ENCODE peak calls at places on chromosomes 6 and 20, in ten cellular contexts. One of them, this sample, is unnamed.

GRCh38 chr6:111070407-111070743 is 16.9 kb upstream of the SLC16A10 start:
- DNase-seq in Peyer's patch: no peak
- DNase-seq in WERI-Rb-1: no peak
- DNase-seq in mesendoderm: no peak
- DNase-seq in A549: no peak
- DNase-seq in HL-60: no peak
- DNase-seq in keratinocyte: no peak
- DNase-seq in naive thymus-derived CD4-positive, alpha-beta T cell: no peak
- DNase-seq in HepG2: no peak
- DNase-seq in cardiac muscle cell: no peak
- DNase-seq in this sample: no peak

GRCh38 chr20:50930139-50931047 is 844 bp downstream of the ADNP start:
- DNase-seq in Peyer's patch: peak
- DNase-seq in WERI-Rb-1: peak
- DNase-seq in mesendoderm: no peak
- DNase-seq in A549: peak
- DNase-seq in HL-60: no peak
- DNase-seq in keratinocyte: no peak
- DNase-seq in naive thymus-derived CD4-positive, alpha-beta T cell: peak
- DNase-seq in HepG2: no peak
- DNase-seq in cardiac muscle cell: peak
- DNase-seq in this sample: peak

GRCh38 chr6:112016335-112016734 is 37.6 kb upstream of the CCN6 start:
- DNase-seq in Peyer's patch: no peak
- DNase-seq in WERI-Rb-1: no peak
- DNase-seq in mesendoderm: no peak
- DNase-seq in A549: no peak
- DNase-seq in HL-60: no peak
- DNase-seq in keratinocyte: no peak
- DNase-seq in naive thymus-derived CD4-positive, alpha-beta T cell: no peak
- DNase-seq in HepG2: no peak
- DNase-seq in cardiac muscle cell: no peak
- DNase-seq in this sample: no peak

GRCh38 chr6:114342086-114342825 is 567 bp downstream of the HS3ST5 start:
- DNase-seq in Peyer's patch: peak
- DNase-seq in WERI-Rb-1: peak
- DNase-seq in mesendoderm: peak
- DNase-seq in A549: peak
- DNase-seq in HL-60: no peak
- DNase-seq in keratinocyte: no peak
- DNase-seq in naive thymus-derived CD4-positive, alpha-beta T cell: no peak
- DNase-seq in HepG2: no peak
- DNase-seq in cardiac muscle cell: peak
- DNase-seq in this sample: peak

GRCh38 chr6:34318492-34319470 is 70.0 kb upstream of the SMIM29 start:
- DNase-seq in Peyer's patch: no peak
- DNase-seq in WERI-Rb-1: no peak
- DNase-seq in mesendoderm: no peak
- DNase-seq in A549: no peak
- DNase-seq in HL-60: no peak
- DNase-seq in keratinocyte: no peak
- DNase-seq in naive thymus-derived CD4-positive, alpha-beta T cell: no peak
- DNase-seq in HepG2: no peak
- DNase-seq in cardiac muscle cell: no peak
- DNase-seq in this sample: no peak

GRCh38 chr6:36679043-36679821 is 718 bp downstream of the CDKN1A start:
- DNase-seq in Peyer's patch: peak
- DNase-seq in WERI-Rb-1: peak
- DNase-seq in mesendoderm: peak
- DNase-seq in A549: peak
- DNase-seq in HL-60: no peak
- DNase-seq in keratinocyte: no peak
- DNase-seq in naive thymus-derived CD4-positive, alpha-beta T cell: peak
- DNase-seq in HepG2: peak
- DNase-seq in cardiac muscle cell: peak
- DNase-seq in this sample: peak

GRCh38 chr6:152170702-152171667 is 363.5 kb downstream of the ESR1 start:
- DNase-seq in Peyer's patch: no peak
- DNase-seq in WERI-Rb-1: no peak
- DNase-seq in mesendoderm: peak
- DNase-seq in A549: no peak
- DNase-seq in HL-60: no peak
- DNase-seq in keratinocyte: no peak
- DNase-seq in naive thymus-derived CD4-positive, alpha-beta T cell: peak
- DNase-seq in HepG2: peak
- DNase-seq in cardiac muscle cell: no peak
- DNase-seq in this sample: no peak

GRCh38 chr6:87917861-87918260 is 129.8 kb upstream of the SPACA1 start:
- DNase-seq in Peyer's patch: no peak
- DNase-seq in WERI-Rb-1: no peak
- DNase-seq in mesendoderm: no peak
- DNase-seq in A549: no peak
- DNase-seq in HL-60: no peak
- DNase-seq in keratinocyte: no peak
- DNase-seq in naive thymus-derived CD4-positive, alpha-beta T cell: no peak
- DNase-seq in HepG2: no peak
- DNase-seq in cardiac muscle cell: no peak
- DNase-seq in this sample: no peak

GRCh38 chr6:30357678-30358339 is 12.9 kb downstream of the RPP21 start:
- DNase-seq in Peyer's patch: no peak
- DNase-seq in WERI-Rb-1: peak
- DNase-seq in mesendoderm: peak
- DNase-seq in A549: peak
- DNase-seq in HL-60: peak
- DNase-seq in keratinocyte: no peak
- DNase-seq in naive thymus-derived CD4-positive, alpha-beta T cell: peak
- DNase-seq in HepG2: peak
- DNase-seq in cardiac muscle cell: peak
- DNase-seq in this sample: peak

GRCh38 chr20:2742934-2743559 is 50.5 kb downstream of the EBF4 start:
- DNase-seq in Peyer's patch: no peak
- DNase-seq in WERI-Rb-1: peak
- DNase-seq in mesendoderm: peak
- DNase-seq in A549: peak
- DNase-seq in HL-60: peak
- DNase-seq in keratinocyte: peak
- DNase-seq in naive thymus-derived CD4-positive, alpha-beta T cell: peak
- DNase-seq in HepG2: peak
- DNase-seq in cardiac muscle cell: peak
- DNase-seq in this sample: peak

GRCh38 chr6:45895569-45895968 is 120.1 kb downstream of the CLIC5 start:
- DNase-seq in Peyer's patch: no peak
- DNase-seq in WERI-Rb-1: no peak
- DNase-seq in mesendoderm: no peak
- DNase-seq in A549: no peak
- DNase-seq in HL-60: no peak
- DNase-seq in keratinocyte: no peak
- DNase-seq in naive thymus-derived CD4-positive, alpha-beta T cell: no peak
- DNase-seq in HepG2: no peak
- DNase-seq in cardiac muscle cell: no peak
- DNase-seq in this sample: no peak

GRCh38 chr6:71289039-71289801 is 609 bp downstream of the OGFRL1 start:
- DNase-seq in Peyer's patch: peak
- DNase-seq in WERI-Rb-1: no peak
- DNase-seq in mesendoderm: peak
- DNase-seq in A549: peak
- DNase-seq in HL-60: peak
- DNase-seq in keratinocyte: no peak
- DNase-seq in naive thymus-derived CD4-positive, alpha-beta T cell: peak
- DNase-seq in HepG2: no peak
- DNase-seq in cardiac muscle cell: peak
- DNase-seq in this sample: peak

GRCh38 chr6:99467509-99468106 is 42.5 kb upstream of the PNISR start:
- DNase-seq in Peyer's patch: no peak
- DNase-seq in WERI-Rb-1: no peak
- DNase-seq in mesendoderm: no peak
- DNase-seq in A549: peak
- DNase-seq in HL-60: no peak
- DNase-seq in keratinocyte: no peak
- DNase-seq in naive thymus-derived CD4-positive, alpha-beta T cell: peak
- DNase-seq in HepG2: peak
- DNase-seq in cardiac muscle cell: peak
- DNase-seq in this sample: no peak

GRCh38 chr20:63567382-63568169 is 6.5 kb downstream of the HELZ2 start:
- DNase-seq in Peyer's patch: no peak
- DNase-seq in WERI-Rb-1: no peak
- DNase-seq in mesendoderm: no peak
- DNase-seq in A549: no peak
- DNase-seq in HL-60: peak
- DNase-seq in keratinocyte: no peak
- DNase-seq in naive thymus-derived CD4-positive, alpha-beta T cell: peak
- DNase-seq in HepG2: no peak
- DNase-seq in cardiac muscle cell: no peak
- DNase-seq in this sample: peak

GRCh38 chr20:51469578-51470520 is 72.7 kb downstream of the NFATC2 start:
- DNase-seq in Peyer's patch: no peak
- DNase-seq in WERI-Rb-1: no peak
- DNase-seq in mesendoderm: no peak
- DNase-seq in A549: no peak
- DNase-seq in HL-60: no peak
- DNase-seq in keratinocyte: no peak
- DNase-seq in naive thymus-derived CD4-positive, alpha-beta T cell: no peak
- DNase-seq in HepG2: no peak
- DNase-seq in cardiac muscle cell: peak
- DNase-seq in this sample: no peak

GRCh38 chr6:89563866-89564265 is 74.7 kb downstream of the LYRM2 start:
- DNase-seq in Peyer's patch: no peak
- DNase-seq in WERI-Rb-1: no peak
- DNase-seq in mesendoderm: no peak
- DNase-seq in A549: no peak
- DNase-seq in HL-60: no peak
- DNase-seq in keratinocyte: no peak
- DNase-seq in naive thymus-derived CD4-positive, alpha-beta T cell: no peak
- DNase-seq in HepG2: no peak
- DNase-seq in cardiac muscle cell: no peak
- DNase-seq in this sample: no peak

GRCh38 chr6:169702640-169703246 is 817 bp downstream of the C6orf120 start:
- DNase-seq in Peyer's patch: no peak
- DNase-seq in WERI-Rb-1: peak
- DNase-seq in mesendoderm: no peak
- DNase-seq in A549: no peak
- DNase-seq in HL-60: peak
- DNase-seq in keratinocyte: no peak
- DNase-seq in naive thymus-derived CD4-positive, alpha-beta T cell: peak
- DNase-seq in HepG2: peak
- DNase-seq in cardiac muscle cell: peak
- DNase-seq in this sample: peak

GRCh38 chr6:155219299-155219698 is 44.5 kb upstream of the CLDN20 start:
- DNase-seq in Peyer's patch: no peak
- DNase-seq in WERI-Rb-1: no peak
- DNase-seq in mesendoderm: no peak
- DNase-seq in A549: no peak
- DNase-seq in HL-60: no peak
- DNase-seq in keratinocyte: no peak
- DNase-seq in naive thymus-derived CD4-positive, alpha-beta T cell: no peak
- DNase-seq in HepG2: no peak
- DNase-seq in cardiac muscle cell: no peak
- DNase-seq in this sample: no peak

GRCh38 chr6:155216312-155217028 is 47.3 kb upstream of the CLDN20 start:
- DNase-seq in Peyer's patch: no peak
- DNase-seq in WERI-Rb-1: no peak
- DNase-seq in mesendoderm: peak
- DNase-seq in A549: no peak
- DNase-seq in HL-60: no peak
- DNase-seq in keratinocyte: no peak
- DNase-seq in naive thymus-derived CD4-positive, alpha-beta T cell: no peak
- DNase-seq in HepG2: no peak
- DNase-seq in cardiac muscle cell: no peak
- DNase-seq in this sample: no peak

GRCh38 chr6:155215906-155216305 is 47.9 kb upstream of the CLDN20 start:
- DNase-seq in Peyer's patch: no peak
- DNase-seq in WERI-Rb-1: no peak
- DNase-seq in mesendoderm: no peak
- DNase-seq in A549: no peak
- DNase-seq in HL-60: no peak
- DNase-seq in keratinocyte: no peak
- DNase-seq in naive thymus-derived CD4-positive, alpha-beta T cell: no peak
- DNase-seq in HepG2: no peak
- DNase-seq in cardiac muscle cell: no peak
- DNase-seq in this sample: no peak

GRCh38 chr6:155221086-155221485 is 42.7 kb upstream of the CLDN20 start:
- DNase-seq in Peyer's patch: no peak
- DNase-seq in WERI-Rb-1: no peak
- DNase-seq in mesendoderm: no peak
- DNase-seq in A549: no peak
- DNase-seq in HL-60: peak
- DNase-seq in keratinocyte: no peak
- DNase-seq in naive thymus-derived CD4-positive, alpha-beta T cell: no peak
- DNase-seq in HepG2: no peak
- DNase-seq in cardiac muscle cell: no peak
- DNase-seq in this sample: no peak

GRCh38 chr6:155219858-155220301 is 43.9 kb upstream of the CLDN20 start:
- DNase-seq in Peyer's patch: no peak
- DNase-seq in WERI-Rb-1: no peak
- DNase-seq in mesendoderm: no peak
- DNase-seq in A549: no peak
- DNase-seq in HL-60: no peak
- DNase-seq in keratinocyte: no peak
- DNase-seq in naive thymus-derived CD4-positive, alpha-beta T cell: no peak
- DNase-seq in HepG2: no peak
- DNase-seq in cardiac muscle cell: no peak
- DNase-seq in this sample: no peak
- H3K27ac ChIP-seq in Peyer's patch: no peak
- H3K27ac ChIP-seq in WERI-Rb-1: no peak
- H3K27ac ChIP-seq in mesendoderm: no peak
- H3K27ac ChIP-seq in A549: no peak
- H3K27ac ChIP-seq in HL-60: no peak
- H3K27ac ChIP-seq in keratinocyte: no peak
- H3K27ac ChIP-seq in naive thymus-derived CD4-positive, alpha-beta T cell: no peak
- H3K27ac ChIP-seq in HepG2: no peak
- H3K27ac ChIP-seq in cardiac muscle cell: no peak
- H3K27ac ChIP-seq in this sample: no peak

GRCh38 chr6:10425973-10426780 is 11.3 kb upstream of the TFAP2A start:
- DNase-seq in Peyer's patch: peak
- DNase-seq in WERI-Rb-1: peak
- DNase-seq in mesendoderm: peak
- DNase-seq in A549: no peak
- DNase-seq in HL-60: no peak
- DNase-seq in keratinocyte: no peak
- DNase-seq in naive thymus-derived CD4-positive, alpha-beta T cell: no peak
- DNase-seq in HepG2: peak
- DNase-seq in cardiac muscle cell: peak
- DNase-seq in this sample: peak
- H3K4me3 ChIP-seq in Peyer's patch: peak
- H3K4me3 ChIP-seq in WERI-Rb-1: peak
- H3K4me3 ChIP-seq in mesendoderm: peak
- H3K4me3 ChIP-seq in A549: peak
- H3K4me3 ChIP-seq in HL-60: no peak
- H3K4me3 ChIP-seq in keratinocyte: peak
- H3K4me3 ChIP-seq in naive thymus-derived CD4-positive, alpha-beta T cell: no peak
- H3K4me3 ChIP-seq in HepG2: peak
- H3K4me3 ChIP-seq in cardiac muscle cell: peak
- H3K4me3 ChIP-seq in this sample: peak

GRCh38 chr6:166476061-166476591 is 93.4 kb upstream of the MPC1 start:
- DNase-seq in Peyer's patch: peak
- DNase-seq in WERI-Rb-1: no peak
- DNase-seq in mesendoderm: no peak
- DNase-seq in A549: no peak
- DNase-seq in HL-60: no peak
- DNase-seq in keratinocyte: no peak
- DNase-seq in naive thymus-derived CD4-positive, alpha-beta T cell: no peak
- DNase-seq in HepG2: no peak
- DNase-seq in cardiac muscle cell: no peak
- DNase-seq in this sample: no peak
- H3K27ac ChIP-seq in Peyer's patch: no peak
- H3K27ac ChIP-seq in WERI-Rb-1: no peak
- H3K27ac ChIP-seq in mesendoderm: no peak
- H3K27ac ChIP-seq in A549: no peak
- H3K27ac ChIP-seq in HL-60: no peak
- H3K27ac ChIP-seq in keratinocyte: no peak
- H3K27ac ChIP-seq in naive thymus-derived CD4-positive, alpha-beta T cell: no peak
- H3K27ac ChIP-seq in HepG2: no peak
- H3K27ac ChIP-seq in cardiac muscle cell: no peak
- H3K27ac ChIP-seq in this sample: no peak

GRCh38 chr6:3023663-3024483 is 24.2 kb downstream of the NQO2 start:
- DNase-seq in Peyer's patch: peak
- DNase-seq in WERI-Rb-1: no peak
- DNase-seq in mesendoderm: peak
- DNase-seq in A549: peak
- DNase-seq in HL-60: peak
- DNase-seq in keratinocyte: peak
- DNase-seq in naive thymus-derived CD4-positive, alpha-beta T cell: peak
- DNase-seq in HepG2: no peak
- DNase-seq in cardiac muscle cell: peak
- DNase-seq in this sample: peak
- H3K4me3 ChIP-seq in Peyer's patch: peak
- H3K4me3 ChIP-seq in WERI-Rb-1: no peak
- H3K4me3 ChIP-seq in mesendoderm: no peak
- H3K4me3 ChIP-seq in A549: peak
- H3K4me3 ChIP-seq in HL-60: peak
- H3K4me3 ChIP-seq in keratinocyte: peak
- H3K4me3 ChIP-seq in naive thymus-derived CD4-positive, alpha-beta T cell: peak
- H3K4me3 ChIP-seq in HepG2: no peak
- H3K4me3 ChIP-seq in cardiac muscle cell: no peak
- H3K4me3 ChIP-seq in this sample: peak